ENCODE peak calls at places on chromosomes 7 and 10, in eight cellular contexts. One of them, this sample, is unnamed.

GRCh38 chr10:1273372-1274097 is 217.3 kb downstream of the WDR37 start:
- DNase-seq in activated effector memory CD4-positive, alpha-beta T cell treated with Interleukin-2 at 50 U/mL for 16 hours: no peak
- DNase-seq in AG09309: no peak
- DNase-seq in T-helper 9 cell: no peak
- DNase-seq in stimulated activated CD4-positive, alpha-beta T cell treated with anti-CD3 and anti-CD28 coated beads, TNF-alpha, amount 100 ng/mL, for 48 hours: no peak
- DNase-seq in NCI-H1105: no peak
- DNase-seq in HuH-7: no peak
- DNase-seq in ELR: no peak
- DNase-seq in this sample: no peak

GRCh38 chr7:36047254-36047653 is 105.8 kb upstream of the EEPD1 start:
- DNase-seq in activated effector memory CD4-positive, alpha-beta T cell treated with Interleukin-2 at 50 U/mL for 16 hours: no peak
- DNase-seq in AG09309: no peak
- DNase-seq in T-helper 9 cell: no peak
- DNase-seq in stimulated activated CD4-positive, alpha-beta T cell treated with anti-CD3 and anti-CD28 coated beads, TNF-alpha, amount 100 ng/mL, for 48 hours: no peak
- DNase-seq in NCI-H1105: no peak
- DNase-seq in HuH-7: peak; percentile 26
- DNase-seq in ELR: peak; percentile 32
- DNase-seq in this sample: peak; percentile 40

GRCh38 chr7:33411000-33411399 is 281.6 kb downstream of the BBS9 start:
- DNase-seq in activated effector memory CD4-positive, alpha-beta T cell treated with Interleukin-2 at 50 U/mL for 16 hours: no peak
- DNase-seq in AG09309: no peak
- DNase-seq in T-helper 9 cell: no peak
- DNase-seq in stimulated activated CD4-positive, alpha-beta T cell treated with anti-CD3 and anti-CD28 coated beads, TNF-alpha, amount 100 ng/mL, for 48 hours: no peak
- DNase-seq in NCI-H1105: no peak
- DNase-seq in HuH-7: no peak
- DNase-seq in ELR: no peak
- DNase-seq in this sample: no peak

GRCh38 chr10:88377510-88377909 is 205.6 kb downstream of the RNLS start:
- DNase-seq in activated effector memory CD4-positive, alpha-beta T cell treated with Interleukin-2 at 50 U/mL for 16 hours: no peak
- DNase-seq in AG09309: no peak
- DNase-seq in T-helper 9 cell: no peak
- DNase-seq in stimulated activated CD4-positive, alpha-beta T cell treated with anti-CD3 and anti-CD28 coated beads, TNF-alpha, amount 100 ng/mL, for 48 hours: no peak
- DNase-seq in NCI-H1105: no peak
- DNase-seq in HuH-7: no peak
- DNase-seq in ELR: no peak
- DNase-seq in this sample: no peak

GRCh38 chr7:19107392-19108147 is 9.9 kb downstream of the TWIST1 start:
- DNase-seq in activated effector memory CD4-positive, alpha-beta T cell treated with Interleukin-2 at 50 U/mL for 16 hours: no peak
- DNase-seq in AG09309: no peak
- DNase-seq in T-helper 9 cell: no peak
- DNase-seq in stimulated activated CD4-positive, alpha-beta T cell treated with anti-CD3 and anti-CD28 coated beads, TNF-alpha, amount 100 ng/mL, for 48 hours: no peak
- DNase-seq in NCI-H1105: no peak
- DNase-seq in HuH-7: no peak
- DNase-seq in ELR: peak; percentile 86
- DNase-seq in this sample: peak; percentile 82

GRCh38 chr10:5685764-5686240 is 1.2 kb downstream of the TASOR2 start:
- DNase-seq in activated effector memory CD4-positive, alpha-beta T cell treated with Interleukin-2 at 50 U/mL for 16 hours: no peak
- DNase-seq in AG09309: no peak
- DNase-seq in T-helper 9 cell: no peak
- DNase-seq in stimulated activated CD4-positive, alpha-beta T cell treated with anti-CD3 and anti-CD28 coated beads, TNF-alpha, amount 100 ng/mL, for 48 hours: no peak
- DNase-seq in NCI-H1105: no peak
- DNase-seq in HuH-7: no peak
- DNase-seq in ELR: peak; percentile 49
- DNase-seq in this sample: peak; percentile 23

GRCh38 chr10:86607674-86608073 is 46.7 kb upstream of the OPN4 start:
- DNase-seq in activated effector memory CD4-positive, alpha-beta T cell treated with Interleukin-2 at 50 U/mL for 16 hours: no peak
- DNase-seq in AG09309: no peak
- DNase-seq in T-helper 9 cell: no peak
- DNase-seq in stimulated activated CD4-positive, alpha-beta T cell treated with anti-CD3 and anti-CD28 coated beads, TNF-alpha, amount 100 ng/mL, for 48 hours: no peak
- DNase-seq in NCI-H1105: no peak
- DNase-seq in HuH-7: no peak
- DNase-seq in ELR: no peak
- DNase-seq in this sample: no peak

GRCh38 chr7:157228864-157229422 is 90.2 kb downstream of the UBE3C start:
- DNase-seq in activated effector memory CD4-positive, alpha-beta T cell treated with Interleukin-2 at 50 U/mL for 16 hours: no peak
- DNase-seq in AG09309: no peak
- DNase-seq in T-helper 9 cell: peak; percentile 13
- DNase-seq in stimulated activated CD4-positive, alpha-beta T cell treated with anti-CD3 and anti-CD28 coated beads, TNF-alpha, amount 100 ng/mL, for 48 hours: no peak
- DNase-seq in NCI-H1105: no peak
- DNase-seq in HuH-7: peak; percentile 46
- DNase-seq in ELR: peak; percentile 49
- DNase-seq in this sample: peak; percentile 36

GRCh38 chr7:41834805-41835694 is 132.2 kb upstream of the INHBA start:
- DNase-seq in activated effector memory CD4-positive, alpha-beta T cell treated with Interleukin-2 at 50 U/mL for 16 hours: no peak
- DNase-seq in AG09309: no peak
- DNase-seq in T-helper 9 cell: no peak
- DNase-seq in stimulated activated CD4-positive, alpha-beta T cell treated with anti-CD3 and anti-CD28 coated beads, TNF-alpha, amount 100 ng/mL, for 48 hours: no peak
- DNase-seq in NCI-H1105: no peak
- DNase-seq in HuH-7: no peak
- DNase-seq in ELR: no peak
- DNase-seq in this sample: peak; percentile 34

GRCh38 chr10:27783660-27784059 is 38.0 kb upstream of the MKX start:
- DNase-seq in activated effector memory CD4-positive, alpha-beta T cell treated with Interleukin-2 at 50 U/mL for 16 hours: no peak
- DNase-seq in AG09309: peak; percentile 60
- DNase-seq in T-helper 9 cell: no peak
- DNase-seq in stimulated activated CD4-positive, alpha-beta T cell treated with anti-CD3 and anti-CD28 coated beads, TNF-alpha, amount 100 ng/mL, for 48 hours: no peak
- DNase-seq in NCI-H1105: no peak
- DNase-seq in HuH-7: peak; percentile 9
- DNase-seq in ELR: peak; percentile 87
- DNase-seq in this sample: peak; percentile 34

GRCh38 chr10:25159591-25159990 is 15.2 kb upstream of the GPR158 start:
- DNase-seq in activated effector memory CD4-positive, alpha-beta T cell treated with Interleukin-2 at 50 U/mL for 16 hours: no peak
- DNase-seq in AG09309: no peak
- DNase-seq in T-helper 9 cell: no peak
- DNase-seq in stimulated activated CD4-positive, alpha-beta T cell treated with anti-CD3 and anti-CD28 coated beads, TNF-alpha, amount 100 ng/mL, for 48 hours: no peak
- DNase-seq in NCI-H1105: no peak
- DNase-seq in HuH-7: no peak
- DNase-seq in ELR: no peak
- DNase-seq in this sample: no peak

GRCh38 chr7:88306590-88307048 is at the start of gene STEAP4:
- DNase-seq in activated effector memory CD4-positive, alpha-beta T cell treated with Interleukin-2 at 50 U/mL for 16 hours: no peak
- DNase-seq in AG09309: no peak
- DNase-seq in T-helper 9 cell: no peak
- DNase-seq in stimulated activated CD4-positive, alpha-beta T cell treated with anti-CD3 and anti-CD28 coated beads, TNF-alpha, amount 100 ng/mL, for 48 hours: no peak
- DNase-seq in NCI-H1105: no peak
- DNase-seq in HuH-7: peak; percentile 15
- DNase-seq in ELR: peak; percentile 4
- DNase-seq in this sample: peak; percentile 91

This sample was measured in cardiac muscle cell.